ENCODE peak calls at places on chromosomes 16 and 17, in seven cellular contexts. D is fibroblast of lung, K is NCI-H1105, J is SJSA1, A is HuH-7, I is AG09319, T is NCI-H1694 treated with DMSO at 0.1 percent for 48 hours. Y is an unnamed sample.

GRCh38 chr16:88515405-88515804 is 54.8 kb upstream of the ZC3H18 start:
- DNase-seq in K (no peak), A (no peak), D (no peak), J (no peak), I (no peak), T (no peak), Y (no peak)

GRCh38 chr17:29214215-29215146 is 32.2 kb upstream of the CRYBA1 start:
- DNase-seq in I (no peak), A (no peak), J (no peak), T (no peak), D (no peak), K (no peak), Y (no peak)

GRCh38 chr16:79612207-79612606 is 11.7 kb upstream of the MAF start:
- DNase-seq in A (no peak), K (no peak), I (no peak), J (no peak), D (peak; percentile 41), T (no peak), Y (no peak)

GRCh38 chr17:4109424-4109823 is 33.4 kb downstream of the ZZEF1 start:
- DNase-seq in J (no peak), I (no peak), K (no peak), D (no peak), T (no peak), A (no peak), Y (no peak)

GRCh38 chr17:74274060-74274702 is at the start of gene DNAI2:
- DNase-seq in T (no peak), A (no peak), J (no peak), I (no peak), K (peak; percentile 64), D (no peak), Y (no peak)

GRCh38 chr17:1324201-1324750 is 44.8 kb downstream of the TRARG1 start:
- DNase-seq in A (peak; percentile 37), J (no peak), D (no peak), I (no peak), T (no peak), K (no peak), Y (peak; percentile 61)

GRCh38 chr17:350706-351435 is 1.7 kb downstream of the RPH3AL start:
- DNase-seq in D (peak; percentile 44), T (no peak), J (no peak), I (no peak), K (no peak), A (peak; percentile 52), Y (no peak)

GRCh38 chr17:54883939-54884338 is 16.7 kb upstream of the TOM1L1 start:
- DNase-seq in J (no peak), K (no peak), A (no peak), D (no peak), T (no peak), I (no peak), Y (no peak)

GRCh38 chr16:83701494-83701893 is 106.3 kb upstream of the HSBP1 start:
- DNase-seq in T (no peak), J (peak; percentile 15), K (no peak), D (peak; percentile 51), A (peak; percentile 66), I (no peak), Y (peak; percentile 20)

GRCh38 chr16:7526736-7527135 is 194.1 kb downstream of the RBFOX1 start:
- DNase-seq in I (no peak), D (no peak), J (no peak), K (no peak), A (no peak), T (no peak), Y (no peak)

GRCh38 chr16:22353188-22353919 is 21.1 kb downstream of the CDR2 start:
- DNase-seq in J (peak; percentile 86), D (peak; percentile 97), T (no peak), A (no peak), K (no peak), I (no peak), Y (no peak)

GRCh38 chr17:47665655-47666054 is 15.9 kb downstream of the KPNB1 start:
- DNase-seq in K (no peak), D (no peak), T (no peak), I (peak; percentile 54), A (no peak), J (no peak), Y (no peak)

GRCh38 chr16:876041-876335 is 75.5 kb upstream of the GNG13 start:
- DNase-seq in K (no peak), D (no peak), T (no peak), J (no peak), A (no peak), I (no peak), Y (no peak)

GRCh38 chr17:66652840-66653507 is 181.9 kb upstream of the CACNG5 start:
- DNase-seq in J (no peak), A (no peak), K (no peak), D (peak; percentile 53), T (no peak), I (no peak), Y (no peak)

GRCh38 chr16:50692999-50693781 is at the start of gene NOD2:
- DNase-seq in A (peak; percentile 30), D (no peak), T (no peak), J (no peak), K (no peak), I (no peak), Y (no peak)

GRCh38 chr17:9162275-9162985 is 141.1 kb downstream of the NTN1 start:
- DNase-seq in D (no peak), J (no peak), K (no peak), I (no peak), A (no peak), T (no peak), Y (no peak)

GRCh38 chr16:66551788-66552287 is 538 bp upstream of the CKLF start:
- DNase-seq in I (no peak), D (no peak), A (no peak), K (no peak), T (no peak), J (no peak), Y (no peak)

Y was measured in NAMALWA.